ENCODE peak calls at places on chromosomes 16 and 17, in seven cellular contexts. One of them, this sample, is unnamed.

GRCh38 chr17:28878981-28879380 is 18.6 kb downstream of the FLOT2 start:
- DNase-seq in A549: peak
- DNase-seq in sigmoid colon: no peak
- DNase-seq in GM23338: peak
- DNase-seq in stomach: peak
- DNase-seq in psoas muscle: no peak
- DNase-seq in H1: peak
- DNase-seq in this sample: no peak

GRCh38 chr16:21598676-21599157 is 660 bp upstream of the METTL9 start:
- DNase-seq in A549: no peak
- DNase-seq in sigmoid colon: no peak
- DNase-seq in GM23338: peak
- DNase-seq in stomach: no peak
- DNase-seq in psoas muscle: no peak
- DNase-seq in H1: no peak
- DNase-seq in this sample: no peak

GRCh38 chr16:10878328-10878643 is 1.3 kb downstream of the CIITA start:
- DNase-seq in A549: no peak
- DNase-seq in sigmoid colon: no peak
- DNase-seq in GM23338: peak
- DNase-seq in stomach: no peak
- DNase-seq in psoas muscle: no peak
- DNase-seq in H1: no peak
- DNase-seq in this sample: no peak

GRCh38 chr17:78022425-78022824 is 63.9 kb downstream of the TNRC6C start:
- DNase-seq in A549: no peak
- DNase-seq in sigmoid colon: no peak
- DNase-seq in GM23338: no peak
- DNase-seq in stomach: no peak
- DNase-seq in psoas muscle: no peak
- DNase-seq in H1: no peak
- DNase-seq in this sample: no peak

GRCh38 chr16:65200857-65201256 is 79.0 kb upstream of the CDH11 start:
- DNase-seq in A549: no peak
- DNase-seq in sigmoid colon: no peak
- DNase-seq in GM23338: no peak
- DNase-seq in stomach: no peak
- DNase-seq in psoas muscle: no peak
- DNase-seq in H1: no peak
- DNase-seq in this sample: no peak

GRCh38 chr16:71387045-71387871 is 28.7 kb downstream of the CALB2 start:
- DNase-seq in A549: no peak
- DNase-seq in sigmoid colon: no peak
- DNase-seq in GM23338: peak
- DNase-seq in stomach: no peak
- DNase-seq in psoas muscle: no peak
- DNase-seq in H1: no peak
- DNase-seq in this sample: no peak

GRCh38 chr17:68697850-68698313 is 96.7 kb upstream of the FAM20A start:
- DNase-seq in A549: no peak
- DNase-seq in sigmoid colon: peak
- DNase-seq in GM23338: no peak
- DNase-seq in stomach: peak
- DNase-seq in psoas muscle: no peak
- DNase-seq in H1: no peak
- DNase-seq in this sample: peak

GRCh38 chr17:32335647-32336046 is 6.3 kb downstream of the C17orf75 start:
- DNase-seq in A549: no peak
- DNase-seq in sigmoid colon: no peak
- DNase-seq in GM23338: no peak
- DNase-seq in stomach: no peak
- DNase-seq in psoas muscle: no peak
- DNase-seq in H1: no peak
- DNase-seq in this sample: no peak

GRCh38 chr16:88019847-88020512 is 68.7 kb downstream of the BANP start:
- DNase-seq in A549: no peak
- DNase-seq in sigmoid colon: no peak
- DNase-seq in GM23338: no peak
- DNase-seq in stomach: no peak
- DNase-seq in psoas muscle: no peak
- DNase-seq in H1: no peak
- DNase-seq in this sample: no peak

GRCh38 chr17:50596191-50597037 is 35.9 kb downstream of the CACNA1G start:
- DNase-seq in A549: no peak
- DNase-seq in sigmoid colon: no peak
- DNase-seq in GM23338: peak
- DNase-seq in stomach: no peak
- DNase-seq in psoas muscle: no peak
- DNase-seq in H1: peak
- DNase-seq in this sample: no peak

GRCh38 chr17:30476726-30477082 is 504 bp upstream of the GOSR1 start:
- DNase-seq in A549: no peak
- DNase-seq in sigmoid colon: no peak
- DNase-seq in GM23338: peak
- DNase-seq in stomach: no peak
- DNase-seq in psoas muscle: no peak
- DNase-seq in H1: no peak
- DNase-seq in this sample: no peak

GRCh38 chr16:22903716-22904115 is 89.8 kb downstream of the HS3ST2 start:
- DNase-seq in A549: no peak
- DNase-seq in sigmoid colon: no peak
- DNase-seq in GM23338: no peak
- DNase-seq in stomach: no peak
- DNase-seq in psoas muscle: no peak
- DNase-seq in H1: no peak
- DNase-seq in this sample: no peak

GRCh38 chr17:80905586-80906230 is 85.9 kb upstream of the CHMP6 start:
- DNase-seq in A549: no peak
- DNase-seq in sigmoid colon: no peak
- DNase-seq in GM23338: no peak
- DNase-seq in stomach: no peak
- DNase-seq in psoas muscle: no peak
- DNase-seq in H1: no peak
- DNase-seq in this sample: no peak

GRCh38 chr16:80065565-80065964 is 465.0 kb upstream of the MAF start:
- DNase-seq in A549: peak
- DNase-seq in sigmoid colon: no peak
- DNase-seq in GM23338: no peak
- DNase-seq in stomach: no peak
- DNase-seq in psoas muscle: no peak
- DNase-seq in H1: no peak
- DNase-seq in this sample: no peak

GRCh38 chr17:72726936-72727335 is 365.6 kb downstream of the SLC39A11 start:
- DNase-seq in A549: no peak
- DNase-seq in sigmoid colon: no peak
- DNase-seq in GM23338: no peak
- DNase-seq in stomach: no peak
- DNase-seq in psoas muscle: no peak
- DNase-seq in H1: no peak
- DNase-seq in this sample: no peak

DNA sequence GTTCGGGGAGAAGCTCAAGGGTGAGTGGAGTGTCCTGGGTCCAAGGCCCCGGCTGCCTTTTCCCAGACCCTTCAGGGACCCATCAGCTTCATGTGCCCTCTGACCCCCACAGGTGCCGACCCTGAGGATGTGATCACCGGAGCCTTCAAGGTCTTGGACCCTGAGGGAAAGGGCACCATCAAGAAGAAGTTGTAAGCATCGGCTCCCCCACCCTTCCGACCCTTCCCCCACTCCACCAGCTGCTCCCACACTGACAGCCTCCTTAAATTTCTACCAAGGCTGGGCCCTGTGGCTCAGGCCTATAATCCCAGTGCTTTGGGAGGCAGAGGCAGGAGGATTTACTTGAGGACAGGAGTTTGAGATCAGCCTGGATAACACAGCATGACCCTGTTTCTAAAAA is 1.9 kb downstream of the MYL11 start:
- DNase-seq in A549: no peak
- DNase-seq in sigmoid colon: no peak
- DNase-seq in GM23338: no peak
- DNase-seq in stomach: no peak
- DNase-seq in psoas muscle: no peak
- DNase-seq in H1: no peak
- DNase-seq in this sample: no peak
- H3K27ac ChIP-seq in A549: no peak
- H3K27ac ChIP-seq in sigmoid colon: peak
- H3K27ac ChIP-seq in GM23338: peak
- H3K27ac ChIP-seq in stomach: no peak
- H3K27ac ChIP-seq in psoas muscle: peak
- H3K27ac ChIP-seq in H1: no peak
- H3K27ac ChIP-seq in this sample: no peak

DNA sequence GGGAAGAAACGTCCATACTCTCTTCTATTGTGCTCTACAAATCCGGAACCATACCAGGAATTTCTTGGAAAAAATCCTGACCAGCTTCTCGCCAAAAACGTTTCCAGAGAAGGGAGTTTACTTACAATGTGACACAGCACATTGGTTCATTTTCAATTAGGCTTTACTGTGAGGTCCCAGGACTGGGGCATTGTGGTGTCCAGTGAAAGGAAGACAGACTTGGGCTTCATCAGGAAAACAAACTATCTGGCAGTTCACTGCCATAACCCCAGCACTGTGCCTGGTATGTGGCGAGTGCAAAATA is 14.7 kb downstream of the MPP2 start:
- DNase-seq in A549: no peak
- DNase-seq in sigmoid colon: no peak
- DNase-seq in GM23338: no peak
- DNase-seq in stomach: no peak
- DNase-seq in psoas muscle: no peak
- DNase-seq in H1: no peak
- DNase-seq in this sample: no peak
- H3K27ac ChIP-seq in A549: no peak
- H3K27ac ChIP-seq in sigmoid colon: no peak
- H3K27ac ChIP-seq in GM23338: peak
- H3K27ac ChIP-seq in stomach: no peak
- H3K27ac ChIP-seq in psoas muscle: no peak
- H3K27ac ChIP-seq in H1: no peak
- H3K27ac ChIP-seq in this sample: no peak

GRCh38 chr17:55267777-55268648 is 3.3 kb downstream of the HLF start:
- DNase-seq in A549: no peak
- DNase-seq in sigmoid colon: no peak
- DNase-seq in GM23338: no peak
- DNase-seq in stomach: no peak
- DNase-seq in psoas muscle: no peak
- DNase-seq in H1: no peak
- DNase-seq in this sample: no peak
- H3K27ac ChIP-seq in A549: no peak
- H3K27ac ChIP-seq in sigmoid colon: peak
- H3K27ac ChIP-seq in GM23338: no peak
- H3K27ac ChIP-seq in stomach: peak
- H3K27ac ChIP-seq in psoas muscle: peak
- H3K27ac ChIP-seq in H1: no peak
- H3K27ac ChIP-seq in this sample: no peak

GRCh38 chr16:28183441-28183840 is 28.3 kb downstream of the XPO6 start:
- DNase-seq in A549: no peak
- DNase-seq in sigmoid colon: no peak
- DNase-seq in GM23338: no peak
- DNase-seq in stomach: no peak
- DNase-seq in psoas muscle: no peak
- DNase-seq in H1: no peak
- DNase-seq in this sample: no peak
- H3K27ac ChIP-seq in A549: no peak
- H3K27ac ChIP-seq in sigmoid colon: no peak
- H3K27ac ChIP-seq in GM23338: peak
- H3K27ac ChIP-seq in stomach: no peak
- H3K27ac ChIP-seq in psoas muscle: no peak
- H3K27ac ChIP-seq in H1: no peak
- H3K27ac ChIP-seq in this sample: no peak

GRCh38 chr17:45279898-45280297 is 18.0 kb upstream of the SPATA32 start:
- DNase-seq in A549: no peak
- DNase-seq in sigmoid colon: no peak
- DNase-seq in GM23338: no peak
- DNase-seq in stomach: no peak
- DNase-seq in psoas muscle: peak
- DNase-seq in H1: no peak
- DNase-seq in this sample: no peak

GRCh38 chr17:45286286-45286685 is 24.4 kb upstream of the SPATA32 start:
- DNase-seq in A549: no peak
- DNase-seq in sigmoid colon: no peak
- DNase-seq in GM23338: no peak
- DNase-seq in stomach: no peak
- DNase-seq in psoas muscle: peak
- DNase-seq in H1: no peak
- DNase-seq in this sample: no peak

GRCh38 chr17:45284176-45285140 is 22.6 kb upstream of the SPATA32 start:
- DNase-seq in A549: peak
- DNase-seq in sigmoid colon: peak
- DNase-seq in GM23338: peak
- DNase-seq in stomach: peak
- DNase-seq in psoas muscle: peak
- DNase-seq in H1: no peak
- DNase-seq in this sample: no peak

GRCh38 chr17:45282683-45283644 is 21.1 kb upstream of the SPATA32 start:
- DNase-seq in A549: no peak
- DNase-seq in sigmoid colon: peak
- DNase-seq in GM23338: no peak
- DNase-seq in stomach: no peak
- DNase-seq in psoas muscle: peak
- DNase-seq in H1: no peak
- DNase-seq in this sample: no peak

DNA sequence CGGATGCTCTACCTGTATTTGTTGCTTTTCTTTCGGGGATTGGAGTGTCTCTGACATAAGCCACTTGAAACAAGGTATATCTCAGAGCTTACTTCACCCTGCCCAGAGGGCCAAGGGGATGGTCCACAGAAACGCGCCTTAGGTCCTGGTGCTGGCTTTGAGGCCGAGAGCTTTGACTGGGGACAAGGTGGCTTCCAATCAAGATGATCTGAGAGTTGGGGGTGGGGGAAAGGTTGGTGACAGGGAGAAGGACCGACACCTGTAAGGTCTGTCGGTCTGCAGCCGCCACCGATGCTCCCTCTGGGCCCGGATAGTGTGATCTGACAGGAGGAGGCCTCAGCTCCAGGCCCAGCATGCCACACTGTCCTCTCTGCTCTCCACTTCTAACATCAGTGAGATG is 21.8 kb upstream of the SPATA32 start:
- DNase-seq in A549: no peak
- DNase-seq in sigmoid colon: no peak
- DNase-seq in GM23338: no peak
- DNase-seq in stomach: no peak
- DNase-seq in psoas muscle: peak
- DNase-seq in H1: no peak
- DNase-seq in this sample: no peak
- H3K27ac ChIP-seq in A549: peak
- H3K27ac ChIP-seq in sigmoid colon: peak
- H3K27ac ChIP-seq in GM23338: no peak
- H3K27ac ChIP-seq in stomach: no peak
- H3K27ac ChIP-seq in psoas muscle: peak
- H3K27ac ChIP-seq in H1: no peak
- H3K27ac ChIP-seq in this sample: peak

GRCh38 chr17:17479209-17479608 is 2.4 kb downstream of the MED9 start:
- DNase-seq in A549: no peak
- DNase-seq in sigmoid colon: no peak
- DNase-seq in GM23338: no peak
- DNase-seq in stomach: no peak
- DNase-seq in psoas muscle: no peak
- DNase-seq in H1: no peak
- DNase-seq in this sample: no peak
- H3K27ac ChIP-seq in A549: no peak
- H3K27ac ChIP-seq in sigmoid colon: no peak
- H3K27ac ChIP-seq in GM23338: no peak
- H3K27ac ChIP-seq in stomach: no peak
- H3K27ac ChIP-seq in psoas muscle: no peak
- H3K27ac ChIP-seq in H1: no peak
- H3K27ac ChIP-seq in this sample: no peak

GRCh38 chr17:4786111-4786491 is at the start of gene VMO1:
- DNase-seq in A549: no peak
- DNase-seq in sigmoid colon: peak
- DNase-seq in GM23338: peak
- DNase-seq in stomach: no peak
- DNase-seq in psoas muscle: peak
- DNase-seq in H1: no peak
- DNase-seq in this sample: no peak
- H3K27ac ChIP-seq in A549: no peak
- H3K27ac ChIP-seq in sigmoid colon: peak
- H3K27ac ChIP-seq in GM23338: peak
- H3K27ac ChIP-seq in stomach: no peak
- H3K27ac ChIP-seq in psoas muscle: no peak
- H3K27ac ChIP-seq in H1: no peak
- H3K27ac ChIP-seq in this sample: no peak

This sample was measured in epithelial cell of prostate.